ENCODE peak calls at places on chromosomes 4 and X, in four cellular contexts. D is A549, L is SK-N-SH, K is WTC11. F is an unnamed sample.

GRCh38 chrX:133374874-133375387 is 40.4 kb downstream of the GPC4 start:
- DNase-seq in D (no peak), L (no peak), K (no peak), F (no peak)

GRCh38 chr4:88599298-88599697 is 7.0 kb downstream of the HERC3 start:
- DNase-seq in D (peak; percentile 16), L (no peak), K (no peak), F (peak; percentile 71)

GRCh38 chr4:2930135-2930805 is 32.9 kb downstream of the NOP14 start:
- DNase-seq in D (no peak), L (no peak), K (no peak), F (no peak)

GRCh38 chrX:37686979-37687378 is 1.4 kb downstream of the XK start:
- DNase-seq in D (no peak), L (no peak), K (no peak), F (no peak)

GRCh38 chrX:119488749-119489148 is 20.5 kb downstream of the SLC25A5 start:
- DNase-seq in D (peak; percentile 81), L (peak; percentile 71), K (peak; percentile 36), F (peak; percentile 33)

GRCh38 chrX:77793950-77794349 is 7.9 kb upstream of the ATRX start:
- DNase-seq in D (no peak), L (no peak), K (no peak), F (no peak)

GRCh38 chrX:24423960-24424359 is 41.1 kb upstream of the PDK3 start:
- DNase-seq in D (peak; percentile 5), L (no peak), K (no peak), F (no peak)

GRCh38 chr4:80362578-80363181 is 27.1 kb downstream of the CFAP299 start:
- DNase-seq in D (peak; percentile 19), L (peak; percentile 39), K (peak; percentile 68), F (peak; percentile 4)

GRCh38 chr4:100290585-100290984 is 100.3 kb upstream of the DDIT4L start:
- DNase-seq in D (no peak), L (no peak), K (no peak), F (no peak)

GRCh38 chr4:31052519-31052918 is 332.4 kb downstream of the PCDH7 start:
- DNase-seq in D (no peak), L (no peak), K (no peak), F (no peak)

GRCh38 chr4:184267673-184268573 is 50.2 kb upstream of the ENPP6 start:
- DNase-seq in D (peak; percentile 58), L (no peak), K (no peak), F (peak; percentile 84)

GRCh38 chr4:88900432-88900831 is 156.6 kb downstream of the FAM13A start:
- DNase-seq in D (no peak), L (no peak), K (no peak), F (no peak)

GRCh38 chr4:86160423-86160822 is 199.4 kb downstream of the MAPK10 start:
- DNase-seq in D (no peak), L (no peak), K (no peak), F (no peak)

GRCh38 chrX:14673764-14674163 is 144.4 kb downstream of the GLRA2 start:
- DNase-seq in D (peak; percentile 69), L (no peak), K (no peak), F (peak; percentile 80)

GRCh38 chr4:84597450-84597849 is 14.5 kb downstream of the CDS1 start:
- DNase-seq in D (no peak), L (no peak), K (no peak), F (no peak)

GRCh38 chrX:69615779-69616519 is at the start of gene EDA:
- DNase-seq in D (peak; percentile 76), L (peak; percentile 88), K (peak; percentile 87), F (peak; percentile 71)

GRCh38 chr4:143355540-143356217 is 19.0 kb downstream of the GAB1 start:
- DNase-seq in D (no peak), L (no peak), K (no peak), F (no peak)

GRCh38 chr4:151835467-151835866 is 74.7 kb upstream of the GATB start:
- DNase-seq in D (no peak), L (no peak), K (no peak), F (no peak)

GRCh38 chrX:12567857-12568256 is 223.4 kb upstream of the PRPS2 start:
- DNase-seq in D (peak; percentile 12), L (peak; percentile 17), K (no peak), F (peak; percentile 9)

GRCh38 chr4:186483656-186484055 is 71.7 kb downstream of the MTNR1A start:
- DNase-seq in D (no peak), L (no peak), K (no peak), F (no peak)

GRCh38 chr4:145815626-145816025 is 123.0 kb downstream of the ZNF827 start:
- DNase-seq in D (no peak), L (no peak), K (no peak), F (no peak)

GRCh38 chr4:142242156-142242555 is 603.9 kb downstream of the INPP4B start:
- DNase-seq in D (no peak), L (no peak), K (no peak), F (no peak)

GRCh38 chr4:107275192-107275591 is 239.1 kb upstream of the DKK2 start:
- DNase-seq in D (no peak), L (no peak), K (no peak), F (no peak)

GRCh38 chrX:40647307-40648197 is at the start of gene CXorf38:
- DNase-seq in D (peak; percentile 91), L (peak; percentile 96), K (peak; percentile 91), F (peak; percentile 90)

GRCh38 chr4:149845643-149846208 is 30.1 kb upstream of the IQCM start:
- DNase-seq in D (no peak), L (no peak), K (no peak), F (no peak)

GRCh38 chr4:1793496-1793840 is 375 bp downstream of the FGFR3 start:
- DNase-seq in D (peak; percentile 25), L (peak; percentile 83), K (peak; percentile 56), F (no peak)

GRCh38 chr4:80586716-80587115 is 251.2 kb downstream of the CFAP299 start:
- DNase-seq in D (no peak), L (no peak), K (no peak), F (no peak)

GRCh38 chr4:2141762-2142520 is 82.8 kb downstream of the NAT8L start:
- DNase-seq in D (no peak), L (no peak), K (no peak), F (no peak)

GRCh38 chr4:118282692-118283091 is 70.1 kb downstream of the PRSS12 start:
- DNase-seq in D (no peak), L (no peak), K (no peak), F (no peak)

GRCh38 chr4:48388504-48389154 is 47.3 kb downstream of the SLAIN2 start:
- DNase-seq in D (peak; percentile 1), L (no peak), K (no peak), F (no peak)

GRCh38 chrX:154039577-154039976 is 19.9 kb upstream of the IRAK1 start:
- DNase-seq in D (no peak), L (no peak), K (no peak), F (no peak)

GRCh38 chr4:8696369-8697127 is 104.0 kb downstream of the CPZ start:
- DNase-seq in D (no peak), L (no peak), K (no peak), F (no peak)

GRCh38 chr4:91113130-91113706 is 986.0 kb downstream of the CCSER1 start:
- DNase-seq in D (peak; percentile 43), L (peak; percentile 28), K (no peak), F (peak; percentile 53)

GRCh38 chrX:29478336-29479069 is 736.9 kb upstream of the MAGEB2 start:
- DNase-seq in D (peak; percentile 70), L (peak; percentile 56), K (peak; percentile 15), F (peak; percentile 24)

GRCh38 chr4:88107406-88108107 is 50.9 kb downstream of the ABCG2 start:
- DNase-seq in D (peak; percentile 95), L (peak; percentile 18), K (no peak), F (peak; percentile 71)

DNA sequence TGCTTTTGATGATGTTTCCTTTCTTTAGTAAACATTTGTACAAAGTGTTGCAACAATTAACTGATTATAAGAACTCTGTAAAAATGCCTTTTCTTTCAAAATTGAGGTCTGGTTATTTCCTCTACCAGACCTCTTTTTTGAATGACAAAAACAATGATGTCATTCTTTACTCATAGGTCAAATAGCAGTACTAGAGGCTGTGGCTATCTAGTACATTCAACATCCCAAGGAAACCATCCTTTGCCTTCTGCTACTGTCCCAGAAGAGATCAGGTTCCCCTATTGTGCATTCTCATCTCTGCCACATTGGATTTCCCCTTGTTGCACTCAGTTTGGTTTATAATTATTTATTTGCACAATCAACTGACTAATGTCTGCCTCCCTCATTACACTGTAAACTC is 19.1 kb upstream of the MAD2L1 start:
- DNase-seq in D (no peak), L (no peak), K (no peak), F (no peak)
- TF ChIP-seq MAX in D (no peak), L (no peak), K (no peak), F (no peak)

DNA sequence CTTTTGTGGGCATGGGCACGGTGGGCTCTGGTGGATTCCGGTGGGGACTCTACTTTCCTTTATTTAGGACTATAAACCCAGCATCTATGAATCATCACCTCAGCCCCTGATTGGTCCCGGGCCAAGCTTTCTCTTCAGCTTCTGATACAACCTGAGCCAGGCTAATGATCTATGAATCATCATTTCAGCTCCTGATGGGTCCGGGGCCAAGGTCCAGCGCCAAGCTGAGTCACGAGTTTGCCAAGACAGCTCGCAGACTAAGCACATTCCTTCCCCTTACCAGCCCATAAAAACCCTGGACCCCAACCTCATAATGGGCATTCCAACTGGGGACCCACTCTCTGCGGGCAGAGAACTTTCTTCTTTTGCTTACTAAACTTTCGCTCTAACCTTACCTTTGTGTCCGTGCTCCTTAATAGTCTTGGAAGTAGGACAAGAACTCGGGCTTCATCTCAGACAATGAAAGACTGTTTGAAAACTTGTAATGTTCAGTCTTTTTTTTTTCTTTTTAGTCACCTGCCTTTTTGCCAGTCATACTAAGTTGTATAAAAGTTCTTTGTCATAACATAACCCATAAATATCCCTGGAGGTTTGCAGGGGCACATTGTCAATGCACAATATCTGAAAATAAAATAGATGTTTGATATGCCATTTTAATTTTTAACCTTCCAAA is 904.9 kb upstream of the EPHA5 start:
- DNase-seq in D (peak; percentile 95), L (no peak), K (no peak), F (no peak)
- TF ChIP-seq MAX in D (no peak), L (no peak), K (no peak), F (no peak)

GRCh38 chr4:23369331-23369730 is 520.5 kb downstream of the PPARGC1A start:
- DNase-seq in D (no peak), L (no peak), K (peak; percentile 29), F (no peak)
- TF ChIP-seq MAX in D (no peak), L (no peak), K (no peak), F (no peak)

GRCh38 chrX:135481696-135482179 is 38.7 kb upstream of the INTS6L start:
- DNase-seq in D (no peak), L (no peak), K (no peak), F (no peak)

GRCh38 chrX:135476378-135476777 is 44.1 kb upstream of the INTS6L start:
- DNase-seq in D (no peak), L (no peak), K (no peak), F (no peak)

GRCh38 chrX:135480076-135480475 is 40.4 kb upstream of the INTS6L start:
- DNase-seq in D (no peak), L (no peak), K (no peak), F (no peak)

DNA sequence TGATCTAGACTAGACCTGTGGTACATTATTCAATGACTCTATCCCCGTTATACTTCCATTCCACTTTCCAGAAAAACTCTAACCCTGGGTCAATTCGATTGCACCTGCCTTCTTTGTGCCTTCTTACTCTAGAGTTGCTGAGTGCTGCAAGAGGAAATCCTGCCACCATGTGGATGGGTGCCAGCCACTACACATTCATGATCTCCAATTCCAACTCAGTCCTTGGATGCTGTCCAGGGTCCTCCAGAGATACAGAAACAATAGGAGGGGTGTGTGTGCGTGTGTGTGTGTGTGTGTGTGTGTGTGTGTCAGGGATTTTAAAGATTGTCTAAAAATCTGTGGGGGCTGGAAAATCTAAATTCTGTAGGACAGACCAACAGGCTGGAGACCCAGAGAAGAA is 42.9 kb upstream of the INTS6L start:
- DNase-seq in D (peak; percentile 59), L (peak; percentile 20), K (peak; percentile 44), F (peak; percentile 82)
- TF ChIP-seq MAX in D (no peak), L (no peak), K (no peak), F (no peak)

F was measured in endothelial cell of umbilical vein.